ENCODE peak calls at places on chromosomes 16 and 17, in ten cellular contexts. B, O, L, Y, A, E, J, I, G and H are unnamed samples. For H3K36me3 and H3K27me3, the result is how much of the 10 kb centered on the place peaks cover.

GRCh38 chr17:67212716-67213417 is 32.1 kb downstream of the HELZ start:
- DNase-seq in G (no peak), B (peak), O (no peak), Y (no peak), E (no peak), I (peak), L (no peak), J (no peak), A (no peak), H (no peak)

GRCh38 chr17:5078106-5079028 is at the start of gene ZFP3:
- DNase-seq in J (peak), L (peak), I (peak), A (peak), B (peak), Y (peak), E (peak), G (no peak), O (peak), H (peak)

GRCh38 chr16:9854665-9855064 is 327.6 kb downstream of the GRIN2A start:
- DNase-seq in O (no peak), E (peak), G (no peak), L (no peak), J (no peak), B (peak), I (peak), A (peak), Y (no peak), H (no peak)

GRCh38 chr16:47141773-47142468 is 1.8 kb downstream of the NETO2 start:
- DNase-seq in L (peak), A (peak), Y (peak), J (peak), O (peak), B (peak), E (peak), G (peak), I (peak), H (peak)

GRCh38 chr17:47950448-47950847 is 7.2 kb downstream of the PRR15L start:
- DNase-seq in B (no peak), Y (no peak), O (no peak), L (no peak), J (no peak), E (no peak), I (peak), A (no peak), G (no peak), H (no peak)

GRCh38 chr16:51939371-51940005 is 607.5 kb downstream of the TOX3 start:
- DNase-seq in I (no peak), E (no peak), Y (no peak), B (no peak), J (no peak), G (no peak), O (peak), L (no peak), A (no peak), H (peak)

GRCh38 chr17:75128694-75129505 is 2.6 kb downstream of the NT5C start:
- DNase-seq in I (no peak), O (no peak), G (no peak), A (no peak), L (no peak), B (no peak), J (no peak), E (no peak), Y (no peak), H (peak)

GRCh38 chr17:38701504-38702165 is 3.4 kb upstream of the MLLT6 start:
- DNase-seq in A (no peak), L (no peak), Y (no peak), J (no peak), I (peak), B (no peak), E (no peak), O (peak), G (no peak), H (peak)

GRCh38 chr16:9113707-9114106 is 22.3 kb downstream of the HAPSTR1 start:
- DNase-seq in Y (no peak), E (no peak), B (no peak), L (no peak), G (no peak), A (no peak), I (no peak), J (no peak), O (no peak), H (no peak)

GRCh38 chr16:46924402-46924801 is 40.2 kb downstream of the GPT2 start:
- DNase-seq in L (no peak), I (no peak), E (no peak), O (no peak), Y (no peak), A (no peak), G (no peak), J (no peak), B (no peak), H (no peak)

GRCh38 chr16:85136213-85136704 is 24.0 kb upstream of the CIBAR2 start:
- DNase-seq in E (peak), J (peak), O (no peak), B (peak), Y (no peak), A (peak), I (no peak), G (no peak), L (peak), H (no peak)

GRCh38 chr16:23321206-23321875 is 19.2 kb downstream of the SCNN1B start:
- DNase-seq in A (no peak), Y (no peak), J (peak), O (no peak), E (no peak), I (no peak), B (no peak), L (no peak), G (no peak), H (no peak)

GRCh38 chr17:55285340-55286301 is 20.9 kb downstream of the HLF start:
- DNase-seq in Y (no peak), A (peak), J (peak), E (peak), I (no peak), O (no peak), B (peak), G (peak), L (peak), H (no peak)

GRCh38 chr17:43020030-43020621 is 2.1 kb downstream of the VAT1 start:
- DNase-seq in A (peak), L (no peak), G (no peak), Y (no peak), O (no peak), E (no peak), J (no peak), B (no peak), I (no peak), H (peak)

GRCh38 chr17:82013341-82013740 is 9.3 kb downstream of the CENPX start:
- DNase-seq in G (no peak), L (no peak), O (no peak), J (no peak), E (peak), Y (no peak), I (no peak), B (peak), A (peak), H (peak)

GRCh38 chr16:57663917-57664661 is 4.0 kb upstream of the ADGRG3 start:
- DNase-seq in E (no peak), L (no peak), G (no peak), A (no peak), B (no peak), I (no peak), J (no peak), O (no peak), Y (no peak), H (peak)

GRCh38 chr16:4689864-4690704 is 3.3 kb upstream of the NUDT16L1 start:
- DNase-seq in E (no peak), G (no peak), B (no peak), Y (no peak), L (peak), J (no peak), A (no peak), I (no peak), O (no peak), H (no peak)

DNA sequence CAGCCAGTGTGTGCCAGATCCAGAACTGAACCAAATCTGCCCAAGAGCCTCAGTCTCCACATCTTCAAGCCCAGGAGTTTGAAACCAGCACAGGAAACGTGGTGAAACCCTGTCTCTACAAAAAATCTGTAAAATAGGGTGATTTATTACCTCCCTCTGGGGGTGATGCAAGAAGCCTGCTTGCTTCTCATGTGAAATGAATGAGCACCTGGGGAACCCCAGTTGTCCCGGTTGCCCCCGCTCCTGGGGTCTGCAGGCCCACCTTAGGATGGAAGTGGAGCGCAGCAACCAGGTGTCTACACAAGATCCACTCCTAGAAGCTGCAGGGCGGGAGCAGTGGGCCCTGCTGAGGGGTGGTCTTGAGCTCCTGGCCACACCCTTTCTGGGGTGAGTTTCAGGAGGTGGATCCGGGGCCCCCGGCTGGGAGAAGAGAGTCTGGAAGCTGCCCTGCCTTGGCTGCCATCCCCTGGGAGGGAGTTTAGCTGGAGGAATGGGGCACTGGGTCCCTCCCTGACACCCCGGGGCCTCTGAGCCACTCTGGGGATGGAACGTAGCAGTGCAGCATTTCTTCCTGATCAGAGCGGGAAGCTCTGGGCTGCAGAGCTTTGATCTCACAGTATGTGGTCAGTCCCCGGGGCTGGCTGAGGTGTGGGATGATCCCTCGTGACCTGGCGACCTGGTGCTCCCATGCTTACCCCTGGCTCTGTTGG is 117.8 kb downstream of the RAB11FIP4 start:
- DNase-seq in A (no peak), O (no peak), E (no peak), L (no peak), G (no peak), Y (no peak), B (no peak), I (no peak), J (no peak), H (no peak)
- H3K4me3 ChIP-seq in A (no peak), O (no peak), E (no peak), L (no peak), G (peak), Y (no peak), B (no peak), I (no peak), J (no peak), H (no peak)

GRCh38 chr17:16129844-16130243 is 85.5 kb downstream of the NCOR1 start:
- DNase-seq in J (no peak), B (no peak), E (no peak), O (no peak), G (no peak), L (no peak), A (no peak), I (no peak), Y (no peak), H (no peak)

GRCh38 chr17:16131593-16131992 is 83.7 kb downstream of the NCOR1 start:
- DNase-seq in B (no peak), L (no peak), I (no peak), G (no peak), E (no peak), O (no peak), J (no peak), Y (no peak), A (no peak), H (no peak)

GRCh38 chr17:16140854-16141253 is 74.5 kb downstream of the NCOR1 start:
- DNase-seq in Y (no peak), G (no peak), E (no peak), L (no peak), A (no peak), O (no peak), I (no peak), B (no peak), J (no peak), H (no peak)

DNA sequence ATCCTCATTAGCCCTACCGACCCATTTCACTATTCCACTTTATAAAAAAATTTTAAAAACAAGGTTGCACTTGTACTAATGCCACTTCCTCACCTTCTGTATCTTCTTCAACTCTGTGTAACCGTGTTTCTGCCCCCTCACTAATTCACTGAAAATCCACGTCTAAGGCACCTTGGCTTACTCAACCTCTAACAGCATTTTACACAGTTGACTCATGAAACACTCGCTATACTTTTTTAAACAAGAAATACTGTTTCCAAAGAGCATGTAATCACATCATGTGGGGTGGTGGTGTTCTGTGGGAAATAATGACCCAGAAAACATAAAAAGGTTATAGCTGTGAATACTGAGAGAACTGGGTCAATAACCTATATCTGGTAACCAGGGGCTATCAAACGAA is 79.9 kb downstream of the NCOR1 start:
- DNase-seq in L (no peak), O (no peak), Y (no peak), E (no peak), B (peak), I (no peak), J (no peak), G (no peak), A (no peak), H (no peak)
- H3K36me3 ChIP-seq in L (under half), O (under half), Y (half or more), E (under half), B (under half), I (under half), J (under half), G (under half), A (half or more), H (under half)

GRCh38 chr17:36746654-36747053 is 145.3 kb downstream of the MRM1 start:
- DNase-seq in L (no peak), J (no peak), O (no peak), B (no peak), A (no peak), I (no peak), Y (no peak), E (no peak), G (no peak), H (no peak)
- H3K27me3 ChIP-seq in L (under half), J (under half), O (under half), B (under half), A (under half), I (under half), Y (under half), E (under half), G (under half), H (under half)

GRCh38 chr17:65627892-65628622 is 66.6 kb upstream of the AXIN2 start:
- DNase-seq in O (no peak), I (peak), E (no peak), L (no peak), G (peak), Y (no peak), B (peak), A (no peak), J (no peak), H (no peak)
- H3K4me3 ChIP-seq in O (no peak), I (no peak), E (no peak), L (no peak), G (peak), Y (no peak), B (no peak), A (no peak), J (no peak), H (no peak)

GRCh38 chr17:80007939-80008338 is 27.7 kb downstream of the TBC1D16 start:
- DNase-seq in O (no peak), E (peak), J (no peak), A (no peak), G (no peak), Y (no peak), B (no peak), L (no peak), I (no peak), H (no peak)

GRCh38 chr17:80009391-80010282 is 26.0 kb downstream of the TBC1D16 start:
- DNase-seq in O (no peak), A (no peak), B (no peak), E (peak), Y (no peak), L (no peak), G (no peak), I (no peak), J (no peak), H (no peak)

GRCh38 chr17:80008848-80009247 is 26.8 kb downstream of the TBC1D16 start:
- DNase-seq in O (no peak), B (no peak), Y (no peak), I (no peak), J (no peak), A (no peak), L (no peak), G (no peak), E (peak), H (no peak)

GRCh38 chr17:80007009-80007752 is 28.5 kb downstream of the TBC1D16 start:
- DNase-seq in O (no peak), E (peak), I (no peak), L (no peak), Y (no peak), J (no peak), A (no peak), G (no peak), B (no peak), H (no peak)

DNA sequence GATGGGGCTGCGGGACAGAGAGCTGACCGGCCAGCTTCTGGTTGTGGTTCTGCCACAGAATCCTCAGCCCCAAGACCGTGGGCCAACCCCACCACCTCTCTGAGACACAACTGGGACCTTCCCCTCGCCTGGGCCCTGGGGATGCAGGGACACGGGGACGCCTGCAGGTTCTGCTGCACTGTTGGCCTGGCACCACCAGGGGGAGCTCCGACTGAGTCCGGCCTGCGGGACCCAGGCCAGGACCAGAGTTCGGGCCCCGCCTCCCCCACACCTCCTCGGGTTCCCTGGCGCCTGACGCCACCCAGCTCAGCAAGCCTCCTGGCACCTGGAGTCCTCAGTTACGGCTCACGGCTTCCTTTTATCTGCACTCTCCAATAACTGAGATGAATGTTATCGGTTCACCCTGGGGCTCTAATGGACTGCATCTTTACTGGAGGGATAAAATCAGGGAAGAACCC is 27.3 kb downstream of the TBC1D16 start:
- DNase-seq in Y (peak), O (peak), I (peak), B (peak), A (peak), J (peak), L (peak), G (no peak), E (peak), H (peak)
- H3K36me3 ChIP-seq in Y (half or more), O (under half), I (under half), B (under half), A (under half), J (under half), L (under half), G (under half), E (under half), H (under half)